ENCODE peak calls at places on chromosomes 16 and 17, in seven cellular contexts. U is NCI-H226; P is natural killer cell; C is left colon; O is stimulated activated naive CD4-positive, alpha-beta T cell; X is NCI-H2081; M is mesenteric fat pad. W is an unnamed sample.

GRCh38 chr16:67534420-67534819 is 5.8 kb downstream of the RIPOR1 start:
- DNase-seq in C (no peak), M (no peak), U (no peak), X (no peak), P (no peak), O (no peak), W (no peak)

GRCh38 chr16:2692251-2692947 is 10.1 kb downstream of the KCTD5 start:
- DNase-seq in U (no peak), C (no peak), M (no peak), X (no peak), O (no peak), P (no peak), W (no peak)

GRCh38 chr17:8419305-8419704 is 16.4 kb upstream of the NDEL1 start:
- DNase-seq in U (no peak), P (no peak), X (no peak), M (no peak), O (no peak), C (no peak), W (no peak)

GRCh38 chr17:42431758-42432161 is 8.7 kb upstream of the CAVIN1 start:
- DNase-seq in P (no peak), U (no peak), C (no peak), O (no peak), X (no peak), M (no peak), W (no peak)

GRCh38 chr17:21210411-21211076 is 3.4 kb downstream of the TMEM11 start:
- DNase-seq in X (no peak), O (no peak), U (no peak), P (no peak), M (no peak), C (peak; percentile 49), W (no peak)

GRCh38 chr17:57305918-57306317 is 49.6 kb downstream of the MSI2 start:
- DNase-seq in M (no peak), U (no peak), P (no peak), C (no peak), X (no peak), O (no peak), W (no peak)

GRCh38 chr17:58658804-58659713 is 32.8 kb downstream of the TEX14 start:
- DNase-seq in P (peak; percentile 74), X (peak; percentile 90), U (peak; percentile 96), C (peak; percentile 68), M (no peak), O (peak; percentile 66), W (no peak)

GRCh38 chr16:22161999-22162657 is at the start of gene SDR42E2:
- DNase-seq in X (peak; percentile 4), M (no peak), U (no peak), C (peak; percentile 43), O (peak; percentile 55), P (no peak), W (no peak)

GRCh38 chr16:64397945-64398508 is 723.8 kb downstream of the CDH11 start:
- DNase-seq in U (peak; percentile 84), C (no peak), O (no peak), P (no peak), M (no peak), X (no peak), W (no peak)

GRCh38 chr16:81158964-81159363 is 62.8 kb upstream of the GCSH start:
- DNase-seq in X (no peak), P (no peak), O (no peak), U (no peak), M (no peak), C (no peak), W (no peak)

GRCh38 chr16:1777375-1778199 is 4.7 kb upstream of the MRPS34 start:
- DNase-seq in X (no peak), C (peak; percentile 4), M (no peak), U (no peak), O (no peak), P (no peak), W (no peak)

GRCh38 chr17:40177275-40177874 is at the start of gene RAPGEFL1:
- DNase-seq in U (peak; percentile 76), O (peak; percentile 78), X (peak; percentile 80), C (peak; percentile 92), M (peak; percentile 93), P (peak; percentile 63), W (no peak)

GRCh38 chr17:80832266-80832676 is 159.4 kb upstream of the CHMP6 start:
- DNase-seq in P (no peak), X (peak; percentile 36), U (no peak), C (peak; percentile 51), M (no peak), O (no peak), W (no peak)

GRCh38 chr17:14123579-14124278 is 54.4 kb downstream of the COX10 start:
- DNase-seq in U (no peak), P (no peak), C (no peak), M (no peak), X (no peak), O (no peak), W (no peak)

GRCh38 chr17:1060991-1061390 is 64.1 kb downstream of the TIMM22 start:
- DNase-seq in P (no peak), U (peak; percentile 95), X (no peak), M (no peak), O (no peak), C (no peak), W (no peak)

GRCh38 chr16:14301150-14302030 is 230.3 kb downstream of the MRTFB start:
- DNase-seq in P (no peak), U (peak; percentile 30), O (peak; percentile 53), C (peak; percentile 49), X (no peak), M (no peak), W (no peak)

GRCh38 chr17:73586921-73587680 is 57.1 kb downstream of the SDK2 start:
- DNase-seq in X (no peak), C (no peak), O (no peak), P (no peak), U (no peak), M (no peak), W (no peak)

GRCh38 chr16:56936491-56936890 is 4.5 kb downstream of the HERPUD1 start:
- DNase-seq in P (no peak), C (no peak), M (no peak), U (no peak), X (no peak), O (no peak), W (no peak)

GRCh38 chr17:2192367-2193028 is 111.1 kb downstream of the SMG6 start:
- DNase-seq in X (no peak), U (peak; percentile 99), P (peak; percentile 52), O (no peak), M (no peak), C (no peak), W (no peak)

GRCh38 chr17:42982266-42982665 is 1.9 kb downstream of the RUNDC1 start:
- DNase-seq in U (no peak), M (peak; percentile 2), P (no peak), X (no peak), O (no peak), C (no peak), W (no peak)